ENCODE peak calls at places on chromosomes 4 and X, in seven cellular contexts. E is psoas muscle, P is adipocyte, D is colonic mucosa, J is GM12878, H is fibroblast of lung, M is DND-41. Q is an unnamed sample. For H3K4me1, the result is how much of the 10 kb centered on the place peaks cover.

GRCh38 chr4:68373513-68373912 is 23.6 kb upstream of the YTHDC1 start:
- DNase-seq in E (peak), P (peak), D (peak), J (no peak), H (peak), M (no peak), Q (peak)

GRCh38 chrX:45769919-45770582 is 569.4 kb upstream of the DIPK2B start:
- DNase-seq in E (peak), P (peak), D (peak), J (peak), H (peak), M (no peak), Q (peak)

GRCh38 chrX:10926906-10927305 is 184.2 kb upstream of the HCCS start:
- DNase-seq in E (no peak), P (peak), D (no peak), J (no peak), H (peak), M (no peak), Q (no peak)

GRCh38 chr4:116520886-116521285 is 564.5 kb downstream of the TRAM1L1 start:
- DNase-seq in E (no peak), P (no peak), D (no peak), J (no peak), H (no peak), M (no peak), Q (no peak)

GRCh38 chrX:109890910-109891502 is 111.9 kb upstream of the TMEM164 start:
- DNase-seq in E (peak), P (peak), D (peak), J (no peak), H (peak), M (peak), Q (peak)

GRCh38 chr4:10048931-10049655 is 27.8 kb upstream of the SLC2A9 start:
- DNase-seq in E (no peak), P (no peak), D (no peak), J (no peak), H (no peak), M (no peak), Q (no peak)

GRCh38 chrX:38275615-38276014 is 51.7 kb downstream of the RPGR start:
- DNase-seq in E (no peak), P (peak), D (no peak), J (peak), H (peak), M (no peak), Q (no peak)

GRCh38 chr4:13928214-13928613 is 300.7 kb upstream of the BOD1L1 start:
- DNase-seq in E (no peak), P (no peak), D (no peak), J (no peak), H (no peak), M (no peak), Q (no peak)

GRCh38 chr4:38804654-38805295 is at the start of gene TLR1:
- DNase-seq in E (no peak), P (peak), D (no peak), J (peak), H (peak), M (no peak), Q (no peak)
- H3K4me1 ChIP-seq in E (under half), P (under half), D (under half), J (under half), H (under half), M (under half), Q (under half)

DNA sequence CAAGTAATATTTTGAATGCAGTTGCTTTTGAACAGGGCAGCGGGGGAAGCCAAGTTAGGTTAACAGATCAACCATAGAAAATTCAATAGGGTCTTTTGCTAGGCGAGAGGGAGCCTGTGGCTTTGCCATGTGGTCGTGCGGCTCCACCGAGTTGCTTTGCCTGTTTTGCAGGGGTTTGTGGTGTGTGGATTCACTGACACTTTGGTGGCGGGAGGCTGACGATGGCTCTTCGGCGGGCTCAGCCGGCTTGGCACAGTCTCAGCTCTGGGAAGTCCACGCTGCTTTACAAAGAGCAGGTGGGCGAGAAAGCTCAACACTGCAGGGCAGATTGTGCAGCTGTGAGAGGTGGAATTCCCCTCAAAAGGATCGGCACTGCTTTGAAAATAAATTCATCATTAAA is 201.6 kb upstream of the LEF1 start:
- DNase-seq in E (no peak), P (no peak), D (no peak), J (no peak), H (no peak), M (peak), Q (no peak)
- H3K4me1 ChIP-seq in E (under half), P (under half), D (under half), J (under half), H (under half), M (half or more), Q (under half)

GRCh38 chrX:114841051-114841450 is 176.4 kb downstream of the IL13RA2 start:
- DNase-seq in E (no peak), P (peak), D (no peak), J (no peak), H (peak), M (no peak), Q (no peak)

GRCh38 chrX:114842181-114842580 is 175.2 kb downstream of the IL13RA2 start:
- DNase-seq in E (no peak), P (no peak), D (no peak), J (no peak), H (no peak), M (no peak), Q (no peak)
- H3K4me1 ChIP-seq in E (under half), P (under half), D (under half), J (under half), H (under half), M (under half), Q (under half)

DNA sequence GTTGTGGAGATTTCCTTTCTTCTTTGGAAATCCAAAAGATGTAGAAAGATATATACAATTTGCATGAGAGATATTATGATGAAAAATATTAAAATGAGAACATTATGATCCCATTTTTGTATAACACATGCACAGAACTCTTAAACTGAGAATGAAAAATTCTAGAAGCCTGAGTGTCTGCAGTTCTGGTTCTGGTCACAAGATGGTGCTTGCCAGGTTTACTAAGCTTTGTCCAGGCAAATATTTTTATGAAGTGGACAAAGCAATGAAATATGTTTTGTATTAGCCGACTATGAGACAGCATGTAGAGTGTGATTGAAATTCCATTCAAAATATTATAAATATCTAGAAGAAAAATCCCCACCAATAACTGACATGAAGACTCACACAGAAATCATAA is 2.2 kb downstream of the PWWP3B start:
- DNase-seq in E (no peak), P (peak), D (no peak), J (no peak), H (peak), M (no peak), Q (no peak)
- H3K4me1 ChIP-seq in E (under half), P (under half), D (under half), J (under half), H (under half), M (under half), Q (under half)

GRCh38 chr4:77817304-77818076 is 1.7 kb downstream of the CNOT6L start:
- DNase-seq in E (no peak), P (no peak), D (peak), J (no peak), H (peak), M (peak), Q (peak)
- H3K4me1 ChIP-seq in E (half or more), P (under half), D (under half), J (under half), H (under half), M (half or more), Q (under half)

GRCh38 chr4:153733751-153734448 is 25.9 kb downstream of the RNF175 start:
- DNase-seq in E (no peak), P (no peak), D (no peak), J (no peak), H (no peak), M (no peak), Q (no peak)

GRCh38 chr4:153729901-153730300 is 29.9 kb downstream of the RNF175 start:
- DNase-seq in E (no peak), P (no peak), D (no peak), J (no peak), H (no peak), M (no peak), Q (no peak)

GRCh38 chr4:153728660-153729059 is 31.2 kb downstream of the RNF175 start:
- DNase-seq in E (no peak), P (no peak), D (no peak), J (no peak), H (no peak), M (no peak), Q (no peak)

GRCh38 chr4:153728151-153728550 is 31.7 kb downstream of the RNF175 start:
- DNase-seq in E (no peak), P (no peak), D (no peak), J (no peak), H (no peak), M (no peak), Q (no peak)

DNA sequence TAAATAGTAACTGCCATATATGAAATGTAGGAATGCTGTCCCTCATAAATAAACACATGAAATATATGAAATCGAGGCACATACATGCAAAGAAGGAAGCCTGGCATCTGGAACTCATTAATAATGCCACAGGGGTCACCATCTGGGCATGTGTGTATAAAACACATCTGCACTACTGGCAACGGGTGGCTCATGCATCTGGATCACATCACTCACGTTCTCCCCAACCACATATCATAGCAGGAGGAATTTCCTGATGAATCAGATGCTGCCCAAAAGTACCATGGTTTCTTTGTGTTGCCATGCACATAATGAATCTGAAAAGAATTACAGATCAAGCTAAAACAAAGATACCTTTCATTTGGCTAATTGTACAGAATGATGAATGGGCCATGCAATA is 28.6 kb downstream of the RNF175 start:
- DNase-seq in E (no peak), P (peak), D (no peak), J (no peak), H (peak), M (no peak), Q (no peak)
- H3K4me1 ChIP-seq in E (under half), P (under half), D (under half), J (under half), H (under half), M (under half), Q (under half)

DNA sequence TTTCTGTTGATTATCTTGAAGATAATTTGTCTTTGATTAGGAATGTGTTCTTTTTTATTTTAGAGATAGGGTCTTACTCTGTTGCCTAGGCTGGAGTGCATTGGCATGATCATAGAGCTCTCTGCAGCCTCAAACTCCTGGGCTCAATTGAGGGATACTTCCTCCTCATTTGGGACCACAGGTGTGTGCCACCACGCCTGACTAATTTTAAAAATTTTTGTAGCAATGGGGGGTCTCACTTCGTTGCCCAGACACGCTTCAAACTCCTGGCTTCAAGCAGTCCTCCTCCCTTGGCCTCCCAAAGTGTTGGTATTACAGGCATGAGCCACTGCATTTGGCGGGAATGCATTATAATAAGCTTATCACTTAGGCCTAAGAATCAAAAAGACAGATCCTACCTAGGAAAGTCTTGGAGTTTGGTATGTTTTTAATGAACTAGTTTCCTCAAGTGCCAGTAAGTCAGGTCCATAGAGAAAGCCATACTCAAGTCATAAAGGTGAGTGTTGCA is 21.7 kb downstream of the BMP2K start:
- DNase-seq in E (no peak), P (no peak), D (no peak), J (no peak), H (no peak), M (no peak), Q (no peak)
- H3K4me1 ChIP-seq in E (under half), P (under half), D (under half), J (under half), H (under half), M (under half), Q (under half)

GRCh38 chr4:190017357-190018200 is 9.5 kb downstream of the FRG2 start:
- DNase-seq in E (peak), P (no peak), D (no peak), J (no peak), H (no peak), M (no peak), Q (no peak)
- H3K4me1 ChIP-seq in E (under half), P (under half), D (under half), J (under half), H (under half), M (under half), Q (under half)

Q was measured in mucosa of descending colon.